ENCODE peak calls at places on chromosomes 5 and 9, in six cellular contexts. Y, W, R, S, M and Z are unnamed samples.

GRCh38 chr5:122981846-122982245 is 54.7 kb downstream of the PPIC start:
- DNase-seq in Y (no peak), W (no peak), R (no peak), S (no peak), M (no peak), Z (no peak)

GRCh38 chr5:7904170-7904569 is 35.2 kb downstream of the MTRR start:
- DNase-seq in Y (no peak), W (no peak), R (no peak), S (no peak), M (no peak), Z (no peak)

GRCh38 chr5:167573274-167574127 is 717.9 kb upstream of the WWC1 start:
- DNase-seq in Y (no peak), W (no peak), R (no peak), S (no peak), M (no peak), Z (no peak)

GRCh38 chr9:122095010-122095767 is 2.1 kb upstream of the TTLL11 start:
- DNase-seq in Y (no peak), W (no peak), R (no peak), S (no peak), M (no peak), Z (no peak)

GRCh38 chr5:53027913-53028312 is 38.8 kb downstream of the ITGA2 start:
- DNase-seq in Y (no peak), W (no peak), R (peak; percentile 46), S (peak; percentile 88), M (no peak), Z (no peak)

GRCh38 chr5:137575211-137575610 is 76.1 kb upstream of the SPOCK1 start:
- DNase-seq in Y (no peak), W (no peak), R (no peak), S (no peak), M (no peak), Z (no peak)

GRCh38 chr5:93582677-93583524 is at the start of gene NR2F1:
- DNase-seq in Y (no peak), W (peak; percentile 52), R (peak; percentile 67), S (no peak), M (peak; percentile 79), Z (peak; percentile 58)

GRCh38 chr5:135190345-135191083 is 156.5 kb upstream of the PITX1 start:
- DNase-seq in Y (no peak), W (no peak), R (no peak), S (no peak), M (no peak), Z (no peak)

GRCh38 chr9:75067894-75068293 is 20.1 kb downstream of the NMRK1 start:
- DNase-seq in Y (no peak), W (no peak), R (no peak), S (no peak), M (no peak), Z (no peak)

GRCh38 chr5:149609640-149610297 is 28.5 kb downstream of the ARHGEF37 start:
- DNase-seq in Y (no peak), W (no peak), R (no peak), S (no peak), M (no peak), Z (no peak)

GRCh38 chr5:173094012-173094661 is 38.0 kb downstream of the CREBRF start:
- DNase-seq in Y (no peak), W (no peak), R (no peak), S (no peak), M (no peak), Z (no peak)

GRCh38 chr9:97419315-97419867 is 7.5 kb downstream of the TDRD7 start:
- DNase-seq in Y (no peak), W (no peak), R (no peak), S (no peak), M (no peak), Z (no peak)

GRCh38 chr5:110738503-110738811 is 350 bp upstream of the SLC25A46 start:
- DNase-seq in Y (no peak), W (no peak), R (no peak), S (no peak), M (peak; percentile 68), Z (peak; percentile 53)

GRCh38 chr9:28801144-28801799 is 1228.0 kb upstream of the C9orf72 start:
- DNase-seq in Y (no peak), W (no peak), R (no peak), S (no peak), M (no peak), Z (no peak)

GRCh38 chr5:42520957-42521356 is 97.7 kb downstream of the GHR start:
- DNase-seq in Y (no peak), W (no peak), R (no peak), S (no peak), M (no peak), Z (no peak)

GRCh38 chr9:123420560-123421210 is 64.7 kb downstream of the CRB2 start:
- DNase-seq in Y (no peak), W (no peak), R (no peak), S (no peak), M (no peak), Z (peak; percentile 62)

GRCh38 chr5:180117378-180117725 is 45.8 kb upstream of the RNF130 start:
- DNase-seq in Y (no peak), W (no peak), R (no peak), S (no peak), M (no peak), Z (no peak)

GRCh38 chr5:33968133-33969005 is 16.1 kb downstream of the SLC45A2 start:
- DNase-seq in Y (no peak), W (no peak), R (no peak), S (no peak), M (no peak), Z (no peak)

GRCh38 chr9:70407081-70407503 is 7.4 kb downstream of the KLF9 start:
- DNase-seq in Y (no peak), W (no peak), R (no peak), S (no peak), M (no peak), Z (no peak)

GRCh38 chr5:138177936-138178515 is 404 bp downstream of the BRD8 start:
- DNase-seq in Y (no peak), W (peak; percentile 61), R (no peak), S (no peak), M (no peak), Z (no peak)

GRCh38 chr9:94639045-94639995 is at the start of gene FBP1:
- DNase-seq in Y (no peak), W (peak; percentile 92), R (peak; percentile 72), S (no peak), M (no peak), Z (peak; percentile 89)

GRCh38 chr9:104766025-104766424 is 2.1 kb downstream of the NIPSNAP3B start:
- DNase-seq in Y (no peak), W (no peak), R (no peak), S (no peak), M (no peak), Z (no peak)

GRCh38 chr9:118529210-118529609 is 825.0 kb downstream of the TLR4 start:
- DNase-seq in Y (no peak), W (no peak), R (no peak), S (no peak), M (no peak), Z (no peak)

GRCh38 chr9:120291050-120291449 is 288.9 kb downstream of the CDK5RAP2 start:
- DNase-seq in Y (no peak), W (no peak), R (no peak), S (no peak), M (no peak), Z (no peak)

GRCh38 chr9:83536332-83536731 is 1.9 kb downstream of the FRMD3 start:
- DNase-seq in Y (no peak), W (no peak), R (no peak), S (no peak), M (no peak), Z (no peak)

GRCh38 chr9:83535736-83536135 is 2.5 kb downstream of the FRMD3 start:
- DNase-seq in Y (no peak), W (no peak), R (no peak), S (no peak), M (no peak), Z (no peak)

GRCh38 chr9:83537331-83538171 is 650 bp downstream of the FRMD3 start:
- DNase-seq in Y (no peak), W (no peak), R (no peak), S (no peak), M (no peak), Z (no peak)

GRCh38 chr9:83538890-83539238 is 663 bp upstream of the FRMD3 start:
- DNase-seq in Y (no peak), W (no peak), R (no peak), S (no peak), M (no peak), Z (no peak)

DNA sequence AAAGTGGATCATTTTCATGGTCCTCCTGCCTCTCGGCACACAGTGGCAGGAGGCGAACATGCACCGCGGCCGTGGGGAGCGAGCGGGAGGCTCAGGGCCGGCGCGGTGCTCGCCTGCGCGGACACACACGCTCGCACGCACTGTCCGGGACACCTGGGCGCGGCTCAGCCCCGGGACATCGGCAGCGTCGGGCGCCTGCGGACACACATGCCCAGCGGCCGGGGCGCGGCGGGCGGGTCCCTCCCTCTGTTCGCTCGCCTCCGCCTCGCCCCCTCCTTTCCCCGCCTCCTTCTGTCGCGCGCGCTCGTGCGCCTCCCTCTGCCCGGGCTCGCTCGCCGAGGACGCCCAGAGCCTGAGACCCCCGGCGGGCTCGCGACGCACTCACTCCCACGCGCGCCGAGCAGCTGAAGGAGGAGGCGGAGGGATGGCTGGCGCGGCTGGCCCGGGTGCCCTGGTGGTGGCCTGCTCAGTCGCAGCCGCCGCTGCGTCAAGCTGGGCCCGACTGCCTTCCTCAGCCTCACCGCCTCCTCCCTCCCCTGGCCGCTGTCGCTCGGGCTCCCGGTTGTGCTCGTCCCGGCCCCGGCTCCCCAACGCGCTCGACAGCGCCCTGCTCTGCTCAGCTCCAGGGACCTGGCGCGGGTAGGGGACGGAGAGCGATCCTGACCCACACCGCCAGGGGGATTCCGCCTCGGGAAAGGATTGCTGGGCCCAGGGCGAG is at the start of gene FRMD3:
- DNase-seq in Y (peak; percentile 30), W (peak; percentile 84), R (peak; percentile 91), S (no peak), M (peak; percentile 82), Z (no peak)
- TF ChIP-seq CTCF in Y (peak; percentile 63), W (peak; percentile 68), R (peak; percentile 64), S (peak; percentile 43), M (peak; percentile 86), Z (peak; percentile 83)

GRCh38 chr9:130451004-130451390 is 6.2 kb downstream of the ASS1 start:
- DNase-seq in Y (no peak), W (no peak), R (no peak), S (no peak), M (no peak), Z (no peak)
- TF ChIP-seq CTCF in Y (no peak), W (no peak), R (no peak), S (no peak), M (no peak), Z (no peak)

GRCh38 chr5:39283231-39283818 is 64.0 kb upstream of the FYB1 start:
- DNase-seq in Y (no peak), W (no peak), R (no peak), S (no peak), M (no peak), Z (no peak)
- TF ChIP-seq CTCF in Y (peak; percentile 19), W (peak; percentile 59), R (peak; percentile 66), S (peak; percentile 87), M (peak; percentile 68), Z (peak; percentile 82)

GRCh38 chr9:135241381-135242380 is 154.2 kb downstream of the OLFM1 start:
- DNase-seq in Y (no peak), W (peak; percentile 40), R (peak; percentile 29), S (peak; percentile 47), M (no peak), Z (peak; percentile 83)

GRCh38 chr9:135240871-135241311 is 153.4 kb downstream of the OLFM1 start:
- DNase-seq in Y (no peak), W (peak; percentile 13), R (peak; percentile 25), S (peak; percentile 36), M (no peak), Z (peak; percentile 65)

GRCh38 chr9:135240222-135240621 is 152.8 kb downstream of the OLFM1 start:
- DNase-seq in Y (no peak), W (peak; percentile 39), R (no peak), S (peak; percentile 15), M (no peak), Z (peak; percentile 50)

GRCh38 chr9:135239100-135239768 is 151.8 kb downstream of the OLFM1 start:
- DNase-seq in Y (no peak), W (peak; percentile 27), R (peak; percentile 30), S (peak; percentile 26), M (no peak), Z (peak; percentile 70)

GRCh38 chr9:135239769-135240141 is 152.3 kb downstream of the OLFM1 start:
- DNase-seq in Y (no peak), W (no peak), R (no peak), S (no peak), M (no peak), Z (no peak)
- TF ChIP-seq CTCF in Y (no peak), W (no peak), R (no peak), S (no peak), M (no peak), Z (no peak)